ENCODE peak calls at places on chromosomes 4 and X, in four cellular contexts. J is HepG2, V is K562, A is GM12878. H is an unnamed sample.

GRCh38 chrX:153783378-153784013 is 2.7 kb downstream of the SRPK3 start:
- DNase-seq in J (no peak), V (no peak), A (no peak), H (no peak)

GRCh38 chr4:144955104-144955503 is 142.9 kb downstream of the ANAPC10 start:
- DNase-seq in J (no peak), V (no peak), A (no peak), H (no peak)

GRCh38 chr4:88439161-88439760 is 17.7 kb upstream of the HERC5 start:
- DNase-seq in J (no peak), V (no peak), A (no peak), H (no peak)

GRCh38 chrX:40853004-40853815 is 117.9 kb upstream of the MED14 start:
- DNase-seq in J (no peak), V (no peak), A (no peak), H (no peak)

GRCh38 chrX:74535633-74536141 is 78.7 kb downstream of the RLIM start:
- DNase-seq in J (peak), V (peak), A (no peak), H (peak)

GRCh38 chr4:70902577-70903281 is 560 bp downstream of the MOB1B start:
- DNase-seq in J (no peak), V (peak), A (no peak), H (peak)

GRCh38 chr4:156322592-156322991 is 368.9 kb upstream of the CTSO start:
- DNase-seq in J (no peak), V (no peak), A (no peak), H (no peak)

GRCh38 chrX:134738986-134739744 is 80.9 kb upstream of the PLAC1 start:
- DNase-seq in J (no peak), V (no peak), A (no peak), H (no peak)

GRCh38 chrX:1511829-1512228 is 25.2 kb downstream of the P2RY8 start:
- DNase-seq in J (no peak), V (no peak), A (no peak), H (no peak)

GRCh38 chr4:41512139-41512538 is 25.8 kb upstream of the LIMCH1 start:
- DNase-seq in J (no peak), V (no peak), A (no peak), H (no peak)

GRCh38 chr4:168019019-168019651 is 73.2 kb upstream of the ANXA10 start:
- DNase-seq in J (no peak), V (no peak), A (no peak), H (no peak)

GRCh38 chr4:87857789-87858188 is 25.0 kb downstream of the MEPE start:
- DNase-seq in J (no peak), V (no peak), A (no peak), H (no peak)

GRCh38 chr4:44927361-44928061 is 201.2 kb upstream of the GNPDA2 start:
- DNase-seq in J (peak), V (peak), A (no peak), H (peak)

GRCh38 chr4:109803924-109804571 is 2.2 kb upstream of the CFI start:
- DNase-seq in J (peak), V (no peak), A (peak), H (peak)

GRCh38 chr4:112592717-112593116 is 44.0 kb downstream of the ZGRF1 start:
- DNase-seq in J (no peak), V (no peak), A (no peak), H (no peak)

GRCh38 chr4:12120968-12121367 is 692.3 kb upstream of the HS3ST1 start:
- DNase-seq in J (no peak), V (no peak), A (no peak), H (no peak)

GRCh38 chrX:37989304-37989703 is 17.0 kb upstream of the SYTL5 start:
- DNase-seq in J (no peak), V (no peak), A (no peak), H (no peak)

GRCh38 chrX:27924261-27924660 is 57.0 kb downstream of the DCAF8L1 start:
- DNase-seq in J (no peak), V (no peak), A (no peak), H (no peak)

GRCh38 chr4:84878090-84878489 is 88.4 kb downstream of the WDFY3 start:
- DNase-seq in J (no peak), V (no peak), A (no peak), H (no peak)

GRCh38 chr4:84878541-84878940 is 87.9 kb downstream of the WDFY3 start:
- DNase-seq in J (no peak), V (no peak), A (no peak), H (no peak)

GRCh38 chr4:84879651-84880200 is 86.8 kb downstream of the WDFY3 start:
- DNase-seq in J (no peak), V (no peak), A (no peak), H (no peak)

GRCh38 chr4:84875636-84876371 is 90.7 kb downstream of the WDFY3 start:
- DNase-seq in J (no peak), V (no peak), A (no peak), H (no peak)

GRCh38 chr4:84877051-84877833 is 89.2 kb downstream of the WDFY3 start:
- DNase-seq in J (no peak), V (no peak), A (no peak), H (no peak)
- TF ChIP-seq TARDBP in J (no peak), V (no peak), A (no peak), H (no peak)

GRCh38 chr4:151950993-151951726 is 190.4 kb upstream of the GATB start:
- DNase-seq in J (no peak), V (no peak), A (no peak), H (no peak)

GRCh38 chr4:151952711-151953254 is 192.0 kb upstream of the GATB start:
- DNase-seq in J (no peak), V (no peak), A (no peak), H (no peak)

GRCh38 chr4:151951727-151952078 is 190.9 kb upstream of the GATB start:
- DNase-seq in J (no peak), V (no peak), A (no peak), H (no peak)

GRCh38 chr4:151953286-151953685 is 192.5 kb upstream of the GATB start:
- DNase-seq in J (no peak), V (no peak), A (no peak), H (no peak)

DNA sequence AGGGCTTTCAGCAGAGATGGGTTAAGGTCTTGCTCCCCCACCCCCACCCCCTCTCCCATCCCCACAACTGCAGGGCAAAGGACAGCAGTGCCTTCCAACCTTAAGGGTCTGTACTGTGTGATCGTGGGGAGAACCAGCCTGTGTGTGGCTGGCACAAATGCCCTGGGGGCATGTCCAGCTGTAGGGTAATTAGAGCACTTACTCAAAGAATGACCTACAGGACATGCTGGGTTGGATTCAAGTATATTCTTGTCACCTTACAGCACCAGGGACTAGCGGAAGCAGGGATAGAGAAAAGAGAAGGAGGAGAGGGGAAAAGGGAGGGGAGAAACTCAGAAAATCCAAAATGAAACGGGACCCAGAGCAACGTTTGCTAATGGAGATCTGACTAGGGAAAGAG is 191.3 kb upstream of the GATB start:
- DNase-seq in J (no peak), V (no peak), A (no peak), H (no peak)
- TF ChIP-seq TARDBP in J (no peak), V (no peak), A (no peak), H (no peak)

DNA sequence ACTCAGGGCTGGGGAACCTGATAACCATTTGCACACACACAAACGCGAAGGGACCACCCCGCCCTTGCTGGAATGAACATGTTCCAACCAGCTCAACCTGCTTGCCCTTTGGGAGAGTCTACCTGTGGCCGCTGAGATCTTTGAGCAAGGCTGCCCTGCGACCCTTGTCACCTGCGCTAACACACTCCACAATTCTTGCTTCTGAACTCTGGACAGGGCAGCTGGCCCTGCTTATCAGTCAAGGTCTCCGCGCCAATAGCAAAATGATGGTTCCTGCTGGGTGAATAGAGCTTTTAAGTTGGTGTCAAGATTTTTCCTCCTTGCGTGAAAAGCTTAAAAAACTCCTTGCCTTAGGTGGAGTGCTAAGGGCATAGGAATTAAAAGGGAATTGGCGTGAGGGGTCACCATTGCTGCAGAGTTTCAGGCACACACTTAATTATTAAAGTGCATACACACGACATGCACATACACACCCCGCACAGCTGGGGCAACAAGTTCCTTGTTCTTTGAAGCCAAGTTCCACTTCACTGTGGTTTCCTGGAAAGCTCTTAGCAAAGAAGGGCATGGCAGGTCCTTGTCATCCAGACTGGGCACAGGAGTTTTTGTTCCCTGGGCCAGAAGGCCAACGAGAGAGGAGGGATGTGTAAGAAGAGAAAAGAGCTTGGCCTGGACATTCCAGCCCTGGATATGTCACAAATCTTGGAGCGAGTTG is 207.7 kb downstream of the STIM2 start:
- DNase-seq in J (no peak), V (no peak), A (no peak), H (no peak)
- TF ChIP-seq TARDBP in J (no peak), V (no peak), A (no peak), H (no peak)

GRCh38 chrX:51158261-51158660 is 174.4 kb upstream of the NUDT10 start:
- DNase-seq in J (no peak), V (no peak), A (no peak), H (no peak)

GRCh38 chrX:51155157-51155556 is 177.5 kb upstream of the NUDT10 start:
- DNase-seq in J (no peak), V (no peak), A (no peak), H (no peak)

GRCh38 chrX:51155566-51155965 is 177.1 kb upstream of the NUDT10 start:
- DNase-seq in J (no peak), V (no peak), A (no peak), H (no peak)
- TF ChIP-seq TARDBP in J (no peak), V (no peak), A (no peak), H (no peak)

GRCh38 chr4:185210102-185210981 is 944 bp downstream of the SNX25 start:
- DNase-seq in J (peak), V (peak), A (no peak), H (peak)
- TF ChIP-seq TARDBP in J (no peak), V (no peak), A (no peak), H (no peak)

H was measured in HEK293T.